ENCODE peak calls at places on chromosomes 2 and 18, in eight cellular contexts. One of them, this sample, is unnamed.

GRCh38 chr2:214731008-214731407 is 78.5 kb downstream of the BARD1 start:
- DNase-seq in EL: no peak
- DNase-seq in left ventricle myocardium superior: peak
- DNase-seq in fibroblast of mammary gland: no peak
- DNase-seq in Calu3: no peak
- DNase-seq in stimulated activated CD4-positive, alpha-beta T cell treated with anti-CD3 and anti-CD28 coated beads, Interleukin-1b, Interleukin-23, amount 100 ng/mL, for 24 hours: no peak
- DNase-seq in A172: no peak
- DNase-seq in astrocyte of the spinal cord: no peak
- DNase-seq in this sample: no peak

GRCh38 chr2:101175991-101176390 is 24.8 kb upstream of the TBC1D8 start:
- DNase-seq in EL: no peak
- DNase-seq in left ventricle myocardium superior: no peak
- DNase-seq in fibroblast of mammary gland: peak
- DNase-seq in Calu3: peak
- DNase-seq in stimulated activated CD4-positive, alpha-beta T cell treated with anti-CD3 and anti-CD28 coated beads, Interleukin-1b, Interleukin-23, amount 100 ng/mL, for 24 hours: no peak
- DNase-seq in A172: no peak
- DNase-seq in astrocyte of the spinal cord: no peak
- DNase-seq in this sample: no peak

GRCh38 chr2:213046431-213046830 is 105.0 kb downstream of the IKZF2 start:
- DNase-seq in EL: no peak
- DNase-seq in left ventricle myocardium superior: no peak
- DNase-seq in fibroblast of mammary gland: no peak
- DNase-seq in Calu3: no peak
- DNase-seq in stimulated activated CD4-positive, alpha-beta T cell treated with anti-CD3 and anti-CD28 coated beads, Interleukin-1b, Interleukin-23, amount 100 ng/mL, for 24 hours: no peak
- DNase-seq in A172: no peak
- DNase-seq in astrocyte of the spinal cord: no peak
- DNase-seq in this sample: no peak

GRCh38 chr2:54666741-54667639 is 56.5 kb upstream of the EML6 start:
- DNase-seq in EL: no peak
- DNase-seq in left ventricle myocardium superior: peak
- DNase-seq in fibroblast of mammary gland: peak
- DNase-seq in Calu3: no peak
- DNase-seq in stimulated activated CD4-positive, alpha-beta T cell treated with anti-CD3 and anti-CD28 coated beads, Interleukin-1b, Interleukin-23, amount 100 ng/mL, for 24 hours: no peak
- DNase-seq in A172: peak
- DNase-seq in astrocyte of the spinal cord: no peak
- DNase-seq in this sample: no peak

GRCh38 chr18:31610841-31611240 is 19.2 kb downstream of the TTR start:
- DNase-seq in EL: no peak
- DNase-seq in left ventricle myocardium superior: no peak
- DNase-seq in fibroblast of mammary gland: peak
- DNase-seq in Calu3: peak
- DNase-seq in stimulated activated CD4-positive, alpha-beta T cell treated with anti-CD3 and anti-CD28 coated beads, Interleukin-1b, Interleukin-23, amount 100 ng/mL, for 24 hours: no peak
- DNase-seq in A172: no peak
- DNase-seq in astrocyte of the spinal cord: peak
- DNase-seq in this sample: no peak

GRCh38 chr2:26989156-26989555 is 18.7 kb downstream of the MAPRE3 start:
- DNase-seq in EL: peak
- DNase-seq in left ventricle myocardium superior: no peak
- DNase-seq in fibroblast of mammary gland: peak
- DNase-seq in Calu3: no peak
- DNase-seq in stimulated activated CD4-positive, alpha-beta T cell treated with anti-CD3 and anti-CD28 coated beads, Interleukin-1b, Interleukin-23, amount 100 ng/mL, for 24 hours: no peak
- DNase-seq in A172: no peak
- DNase-seq in astrocyte of the spinal cord: peak
- DNase-seq in this sample: no peak

GRCh38 chr18:54278615-54279014 is 9.3 kb downstream of the POLI start:
- DNase-seq in EL: no peak
- DNase-seq in left ventricle myocardium superior: no peak
- DNase-seq in fibroblast of mammary gland: no peak
- DNase-seq in Calu3: no peak
- DNase-seq in stimulated activated CD4-positive, alpha-beta T cell treated with anti-CD3 and anti-CD28 coated beads, Interleukin-1b, Interleukin-23, amount 100 ng/mL, for 24 hours: no peak
- DNase-seq in A172: no peak
- DNase-seq in astrocyte of the spinal cord: no peak
- DNase-seq in this sample: no peak

GRCh38 chr2:236871500-236872001 is 214.1 kb upstream of the COPS8 start:
- DNase-seq in EL: peak
- DNase-seq in left ventricle myocardium superior: peak
- DNase-seq in fibroblast of mammary gland: peak
- DNase-seq in Calu3: peak
- DNase-seq in stimulated activated CD4-positive, alpha-beta T cell treated with anti-CD3 and anti-CD28 coated beads, Interleukin-1b, Interleukin-23, amount 100 ng/mL, for 24 hours: no peak
- DNase-seq in A172: peak
- DNase-seq in astrocyte of the spinal cord: peak
- DNase-seq in this sample: peak

GRCh38 chr2:36561223-36561944 is 36.6 kb downstream of the FEZ2 start:
- DNase-seq in EL: peak
- DNase-seq in left ventricle myocardium superior: no peak
- DNase-seq in fibroblast of mammary gland: peak
- DNase-seq in Calu3: peak
- DNase-seq in stimulated activated CD4-positive, alpha-beta T cell treated with anti-CD3 and anti-CD28 coated beads, Interleukin-1b, Interleukin-23, amount 100 ng/mL, for 24 hours: no peak
- DNase-seq in A172: peak
- DNase-seq in astrocyte of the spinal cord: peak
- DNase-seq in this sample: no peak

GRCh38 chr2:188607501-188607900 is 315.8 kb downstream of the GULP1 start:
- DNase-seq in EL: no peak
- DNase-seq in left ventricle myocardium superior: no peak
- DNase-seq in fibroblast of mammary gland: peak
- DNase-seq in Calu3: no peak
- DNase-seq in stimulated activated CD4-positive, alpha-beta T cell treated with anti-CD3 and anti-CD28 coated beads, Interleukin-1b, Interleukin-23, amount 100 ng/mL, for 24 hours: no peak
- DNase-seq in A172: peak
- DNase-seq in astrocyte of the spinal cord: peak
- DNase-seq in this sample: no peak

GRCh38 chr2:178101321-178102079 is 10.7 kb upstream of the RBM45 start:
- DNase-seq in EL: peak
- DNase-seq in left ventricle myocardium superior: no peak
- DNase-seq in fibroblast of mammary gland: peak
- DNase-seq in Calu3: no peak
- DNase-seq in stimulated activated CD4-positive, alpha-beta T cell treated with anti-CD3 and anti-CD28 coated beads, Interleukin-1b, Interleukin-23, amount 100 ng/mL, for 24 hours: no peak
- DNase-seq in A172: peak
- DNase-seq in astrocyte of the spinal cord: no peak
- DNase-seq in this sample: no peak

GRCh38 chr2:47022399-47022798 is 106.8 kb upstream of the MCFD2 start:
- DNase-seq in EL: no peak
- DNase-seq in left ventricle myocardium superior: no peak
- DNase-seq in fibroblast of mammary gland: no peak
- DNase-seq in Calu3: no peak
- DNase-seq in stimulated activated CD4-positive, alpha-beta T cell treated with anti-CD3 and anti-CD28 coated beads, Interleukin-1b, Interleukin-23, amount 100 ng/mL, for 24 hours: no peak
- DNase-seq in A172: no peak
- DNase-seq in astrocyte of the spinal cord: no peak
- DNase-seq in this sample: no peak